ENCODE peak calls at places on chromosomes 16 and 17, in ten cellular contexts. Z is progenitor cell of endocrine pancreas; K is stimulated activated CD4-positive, alpha-beta T cell treated with anti-CD3 and anti-CD28 coated beads, Interleukin-12 subunit alpha, Interleukin-12 subunit beta, amount 100 ng/mL, for 4 hours; N is stimulated activated CD8-positive, alpha-beta memory T cell treated with anti-CD3 and anti-CD28 coated beads, Interleukin-2, amount 100 ng/mL, for 1 hour; D is amniotic stem cell; G is T-helper 1 cell; O is AG04450; C is MM.1S; R is EH; B is ureter. M is an unnamed sample.

GRCh38 chr16:67466581-67466980 is 14.4 kb downstream of the ATP6V0D1 start:
- DNase-seq in Z (no peak), K (no peak), N (no peak), D (no peak), G (no peak), O (no peak), C (no peak), R (no peak), B (no peak), M (no peak)

GRCh38 chr17:45019177-45019711 is 32.2 kb downstream of the DCAKD start:
- DNase-seq in Z (peak), K (peak), N (peak), D (peak), G (no peak), O (no peak), C (peak), R (peak), B (no peak), M (peak)

GRCh38 chr17:12985431-12986285 is 32.2 kb downstream of the ELAC2 start:
- DNase-seq in Z (no peak), K (no peak), N (no peak), D (no peak), G (no peak), O (no peak), C (no peak), R (peak), B (no peak), M (no peak)

GRCh38 chr16:4690946-4691665 is 2.3 kb upstream of the NUDT16L1 start:
- DNase-seq in Z (no peak), K (no peak), N (no peak), D (no peak), G (peak), O (no peak), C (no peak), R (no peak), B (peak), M (no peak)

GRCh38 chr16:49620158-49620867 is 235.6 kb downstream of the ZNF423 start:
- DNase-seq in Z (no peak), K (no peak), N (no peak), D (peak), G (no peak), O (no peak), C (no peak), R (peak), B (peak), M (peak)

GRCh38 chr16:67451061-67451703 is 20.3 kb downstream of the HSD11B2 start:
- DNase-seq in Z (no peak), K (no peak), N (no peak), D (no peak), G (no peak), O (no peak), C (no peak), R (no peak), B (no peak), M (no peak)

GRCh38 chr17:31580331-31581021 is 189.0 kb downstream of the RAB11FIP4 start:
- DNase-seq in Z (no peak), K (no peak), N (no peak), D (peak), G (no peak), O (no peak), C (no peak), R (peak), B (no peak), M (peak)

GRCh38 chr17:79043191-79043930 is 19.4 kb downstream of the C1QTNF1 start:
- DNase-seq in Z (no peak), K (no peak), N (no peak), D (no peak), G (no peak), O (no peak), C (no peak), R (no peak), B (no peak), M (no peak)

GRCh38 chr16:3690991-3691720 is 26.2 kb downstream of the TRAP1 start:
- DNase-seq in Z (no peak), K (no peak), N (no peak), D (no peak), G (no peak), O (no peak), C (no peak), R (peak), B (peak), M (no peak)

GRCh38 chr16:47553853-47554564 is 92.9 kb downstream of the PHKB start:
- DNase-seq in Z (no peak), K (no peak), N (no peak), D (no peak), G (no peak), O (no peak), C (no peak), R (no peak), B (no peak), M (no peak)

GRCh38 chr17:988561-988960 is 8.4 kb upstream of the TIMM22 start:
- DNase-seq in Z (no peak), K (no peak), N (no peak), D (no peak), G (no peak), O (no peak), C (no peak), R (no peak), B (no peak), M (no peak)

GRCh38 chr17:50426814-50427787 is 1.1 kb downstream of the ACSF2 start:
- DNase-seq in Z (no peak), K (no peak), N (no peak), D (no peak), G (no peak), O (no peak), C (peak), R (peak), B (peak), M (peak)

GRCh38 chr17:20992416-20992815 is 50.4 kb downstream of the USP22 start:
- DNase-seq in Z (no peak), K (no peak), N (no peak), D (no peak), G (no peak), O (no peak), C (no peak), R (no peak), B (no peak), M (no peak)

GRCh38 chr17:72915631-72916081 is 176.8 kb downstream of the SLC39A11 start:
- DNase-seq in Z (no peak), K (no peak), N (no peak), D (no peak), G (no peak), O (no peak), C (no peak), R (no peak), B (no peak), M (no peak)

GRCh38 chr16:1532081-1532760 is 1.2 kb upstream of the TMEM204 start:
- DNase-seq in Z (no peak), K (no peak), N (no peak), D (no peak), G (no peak), O (no peak), C (no peak), R (peak), B (peak), M (peak)

GRCh38 chr16:89444151-89444723 is 46.1 kb downstream of the ANKRD11 start:
- DNase-seq in Z (no peak), K (no peak), N (no peak), D (no peak), G (no peak), O (no peak), C (no peak), R (no peak), B (no peak), M (no peak)

GRCh38 chr17:28892024-28892423 is 5.5 kb downstream of the FLOT2 start:
- DNase-seq in Z (no peak), K (no peak), N (no peak), D (no peak), G (no peak), O (no peak), C (no peak), R (no peak), B (no peak), M (no peak)

GRCh38 chr17:70320642-70321345 is 151.5 kb downstream of the KCNJ2 start:
- DNase-seq in Z (no peak), K (no peak), N (no peak), D (no peak), G (no peak), O (no peak), C (no peak), R (no peak), B (no peak), M (no peak)

GRCh38 chr16:58325941-58326340 is 31.1 kb upstream of the PRSS54 start:
- DNase-seq in Z (no peak), K (no peak), N (no peak), D (no peak), G (no peak), O (no peak), C (no peak), R (no peak), B (no peak), M (no peak)

GRCh38 chr16:84120023-84120422 is 3.3 kb upstream of the MBTPS1 start:
- DNase-seq in Z (no peak), K (no peak), N (no peak), D (no peak), G (no peak), O (no peak), C (no peak), R (no peak), B (no peak), M (no peak)

GRCh38 chr16:85761866-85762265 is 11.0 kb upstream of the C16orf74 start:
- DNase-seq in Z (no peak), K (no peak), N (no peak), D (no peak), G (no peak), O (no peak), C (no peak), R (no peak), B (no peak), M (no peak)

GRCh38 chr17:77148109-77148958 is 7.6 kb downstream of the SEC14L1 start:
- DNase-seq in Z (no peak), K (no peak), N (no peak), D (no peak), G (no peak), O (no peak), C (no peak), R (no peak), B (no peak), M (no peak)

GRCh38 chr17:50697076-50697475 is 10.6 kb downstream of the ANKRD40 start:
- DNase-seq in Z (no peak), K (no peak), N (no peak), D (no peak), G (no peak), O (no peak), C (no peak), R (no peak), B (no peak), M (no peak)

M was measured in adipocyte.